ENCODE peak calls at places on chromosomes 3 and 15, in seven cellular contexts. Z is foreskin fibroblast; E is right cardiac atrium; F is B cell; P is stimulated activated CD8-positive, alpha-beta memory T cell treated with anti-CD3 and anti-CD28 coated beads, Interleukin-15, amount 100 ng/mL, for 1 hour; M is hepatocyte; T is HFFc6. O is an unnamed sample.

GRCh38 chr3:89525597-89525996 is 418.2 kb downstream of the EPHA3 start:
- DNase-seq in Z (no peak), E (no peak), F (no peak), P (no peak), M (no peak), T (no peak), O (no peak)

GRCh38 chr15:46442196-46442595 is 807.4 kb downstream of the SQOR start:
- DNase-seq in Z (peak; percentile 31), E (no peak), F (no peak), P (no peak), M (peak; percentile 16), T (peak; percentile 71), O (no peak)

GRCh38 chr3:129602730-129603560 is 3.5 kb downstream of the PLXND1 start:
- DNase-seq in Z (peak; percentile 94), E (peak; percentile 89), F (no peak), P (no peak), M (peak; percentile 69), T (peak; percentile 88), O (no peak)

GRCh38 chr3:110341047-110341446 is 730.6 kb upstream of the NECTIN3 start:
- DNase-seq in Z (peak; percentile 47), E (no peak), F (no peak), P (no peak), M (no peak), T (peak; percentile 54), O (no peak)

GRCh38 chr3:56761887-56762605 is 39.7 kb downstream of the ARHGEF3 start:
- DNase-seq in Z (peak; percentile 26), E (no peak), F (no peak), P (no peak), M (no peak), T (peak; percentile 43), O (no peak)

GRCh38 chr3:46750555-46751038 is 32.9 kb upstream of the PRSS50 start:
- DNase-seq in Z (no peak), E (no peak), F (no peak), P (no peak), M (peak; percentile 2), T (no peak), O (no peak)

GRCh38 chr15:51735611-51736010 is 1.8 kb downstream of the LYSMD2 start:
- DNase-seq in Z (no peak), E (no peak), F (no peak), P (no peak), M (no peak), T (no peak), O (no peak)

GRCh38 chr3:54427951-54428871 is 305.9 kb downstream of the CACNA2D3 start:
- DNase-seq in Z (peak; percentile 57), E (peak; percentile 40), F (peak; percentile 31), P (no peak), M (peak; percentile 80), T (peak; percentile 58), O (no peak)

GRCh38 chr3:107206945-107207344 is 170.3 kb upstream of the CCDC54 start:
- DNase-seq in Z (no peak), E (peak; percentile 25), F (no peak), P (no peak), M (no peak), T (no peak), O (no peak)

GRCh38 chr3:51408813-51409212 is 17.7 kb downstream of the RBM15B start:
- DNase-seq in Z (no peak), E (no peak), F (no peak), P (no peak), M (no peak), T (no peak), O (no peak)

GRCh38 chr15:99438222-99438592 is 127.6 kb upstream of the MEF2A start:
- DNase-seq in Z (no peak), E (no peak), F (no peak), P (no peak), M (no peak), T (no peak), O (no peak)

GRCh38 chr3:132006605-132007204 is 28.1 kb downstream of the CPNE4 start:
- DNase-seq in Z (peak; percentile 45), E (no peak), F (no peak), P (no peak), M (peak; percentile 46), T (peak; percentile 19), O (no peak)

GRCh38 chr15:99586121-99586520 is 20.3 kb downstream of the MEF2A start:
- DNase-seq in Z (no peak), E (no peak), F (no peak), P (no peak), M (no peak), T (no peak), O (no peak)

GRCh38 chr15:72554471-72555425 is 80.6 kb downstream of the ARIH1 start:
- DNase-seq in Z (peak; percentile 6), E (no peak), F (no peak), P (no peak), M (no peak), T (peak; percentile 74), O (no peak)

GRCh38 chr3:48851407-48851806 is 3.7 kb upstream of the PRKAR2A start:
- DNase-seq in Z (peak; percentile 19), E (no peak), F (no peak), P (no peak), M (peak; percentile 59), T (peak; percentile 11), O (no peak)

GRCh38 chr3:156674911-156675743 is 737 bp downstream of the TIPARP start:
- DNase-seq in Z (no peak), E (peak; percentile 80), F (peak; percentile 64), P (no peak), M (peak; percentile 80), T (peak; percentile 15), O (peak; percentile 19)

GRCh38 chr15:87752250-87752951 is 504.1 kb downstream of the NTRK3 start:
- DNase-seq in Z (peak; percentile 51), E (no peak), F (no peak), P (no peak), M (no peak), T (peak; percentile 80), O (no peak)

GRCh38 chr15:100758554-100758953 is 121.1 kb upstream of the ALDH1A3 start:
- DNase-seq in Z (no peak), E (no peak), F (no peak), P (no peak), M (no peak), T (no peak), O (no peak)

GRCh38 chr3:12138044-12138443 is 20.7 kb downstream of the TIMP4 start:
- DNase-seq in Z (peak; percentile 46), E (peak; percentile 24), F (peak; percentile 4), P (no peak), M (no peak), T (peak; percentile 34), O (no peak)

GRCh38 chr3:52333869-52334557 is 17.9 kb downstream of the DNAH1 start:
- DNase-seq in Z (peak; percentile 28), E (no peak), F (no peak), P (no peak), M (peak; percentile 24), T (peak; percentile 45), O (no peak)

GRCh38 chr3:150770662-150771061 is 7.7 kb upstream of the SIAH2 start:
- DNase-seq in Z (no peak), E (no peak), F (no peak), P (no peak), M (no peak), T (no peak), O (no peak)

GRCh38 chr3:1703169-1703568 is 395.5 kb upstream of the CNTN4 start:
- DNase-seq in Z (no peak), E (no peak), F (no peak), P (no peak), M (no peak), T (no peak), O (no peak)

GRCh38 chr15:68389936-68390790 is 41.8 kb downstream of the ITGA11 start:
- DNase-seq in Z (peak; percentile 23), E (no peak), F (no peak), P (no peak), M (no peak), T (peak; percentile 51), O (no peak)

GRCh38 chr3:36201546-36201945 is 178.8 kb upstream of the STAC start:
- DNase-seq in Z (no peak), E (no peak), F (no peak), P (no peak), M (no peak), T (no peak), O (no peak)

GRCh38 chr3:69442771-69443197 is 56.9 kb upstream of the FRMD4B start:
- DNase-seq in Z (no peak), E (no peak), F (no peak), P (no peak), M (no peak), T (no peak), O (no peak)

GRCh38 chr15:99474041-99474906 is 91.5 kb upstream of the MEF2A start:
- DNase-seq in Z (no peak), E (peak; percentile 52), F (no peak), P (no peak), M (no peak), T (no peak), O (no peak)

O was measured in activated CD4-positive, CD25-positive, alpha-beta regulatory T cell.